ENCODE peak calls at places on chromosomes 4 and X, in six cellular contexts. E is upper lobe of right lung, S is body of pancreas, Y is osteoblast, I is BE2C, W is tibial artery. C is an unnamed sample.

GRCh38 chr4:131052646-131053045 is 1956.7 kb downstream of the C4orf33 start:
- DNase-seq in I (no peak), Y (no peak), S (no peak), E (no peak), W (no peak), C (no peak)

GRCh38 chrX:16883487-16883804 is 13.3 kb upstream of the RBBP7 start:
- DNase-seq in Y (no peak), I (no peak), W (no peak), E (no peak), S (no peak), C (no peak)

GRCh38 chr4:8747896-8748575 is 123.6 kb downstream of the HMX1 start:
- DNase-seq in S (no peak), W (peak; percentile 10), E (peak; percentile 55), Y (peak; percentile 23), I (no peak), C (peak; percentile 27)

GRCh38 chrX:76172325-76172887 is 456 bp upstream of the PBDC1 start:
- DNase-seq in Y (no peak), E (no peak), I (no peak), W (peak; percentile 17), S (no peak), C (no peak)

GRCh38 chrX:23742174-23742692 is 843 bp downstream of the ACOT9 start:
- DNase-seq in S (peak; percentile 58), W (peak; percentile 28), I (peak; percentile 60), Y (peak; percentile 75), E (no peak), C (peak; percentile 80)

GRCh38 chrX:114924846-114925245 is 92.6 kb downstream of the IL13RA2 start:
- DNase-seq in E (no peak), Y (no peak), I (no peak), S (no peak), W (no peak), C (no peak)

GRCh38 chrX:123171781-123172180 is 12.3 kb upstream of the GRIA3 start:
- DNase-seq in Y (no peak), I (no peak), S (no peak), W (no peak), E (no peak), C (no peak)

GRCh38 chr4:174120446-174121142 is 162.9 kb downstream of the FBXO8 start:
- DNase-seq in I (peak; percentile 78), E (no peak), Y (peak; percentile 49), W (peak; percentile 32), S (peak; percentile 41), C (peak; percentile 20)

GRCh38 chr4:106017975-106018374 is 122.7 kb downstream of the NPNT start:
- DNase-seq in I (no peak), E (no peak), W (no peak), Y (no peak), S (no peak), C (no peak)

GRCh38 chr4:53322696-53323095 is 43.2 kb downstream of the SCFD2 start:
- DNase-seq in I (no peak), Y (no peak), S (no peak), W (no peak), E (no peak), C (no peak)

GRCh38 chr4:41222259-41222658 is 7.9 kb upstream of the APBB2 start:
- DNase-seq in W (no peak), Y (no peak), E (no peak), I (no peak), S (no peak), C (no peak)

GRCh38 chr4:5045099-5045498 is 6.2 kb upstream of the STK32B start:
- DNase-seq in W (peak; percentile 55), I (no peak), E (no peak), Y (no peak), S (no peak), C (no peak)

GRCh38 chr4:102007959-102008425 is 217.5 kb downstream of the BANK1 start:
- DNase-seq in S (no peak), W (no peak), Y (no peak), I (no peak), E (no peak), C (no peak)

GRCh38 chr4:129929052-129929451 is 833.1 kb downstream of the C4orf33 start:
- DNase-seq in S (no peak), W (no peak), I (peak; percentile 51), Y (no peak), E (no peak), C (no peak)

GRCh38 chrX:41923925-41924693 is 755 bp upstream of the CASK start:
- DNase-seq in E (no peak), I (peak; percentile 24), W (peak; percentile 21), S (peak; percentile 53), Y (peak; percentile 82), C (no peak)

GRCh38 chrX:107272431-107272921 is 66.1 kb downstream of the DNAAF6 start:
- DNase-seq in W (no peak), I (no peak), Y (no peak), E (no peak), S (peak; percentile 43), C (no peak)
- H3K4me3 ChIP-seq in W (no peak overlapping the region), I (no peak overlapping the region), Y (no peak overlapping the region), E (no peak overlapping the region), S (no peak overlapping the region), C (no peak overlapping the region)

DNA sequence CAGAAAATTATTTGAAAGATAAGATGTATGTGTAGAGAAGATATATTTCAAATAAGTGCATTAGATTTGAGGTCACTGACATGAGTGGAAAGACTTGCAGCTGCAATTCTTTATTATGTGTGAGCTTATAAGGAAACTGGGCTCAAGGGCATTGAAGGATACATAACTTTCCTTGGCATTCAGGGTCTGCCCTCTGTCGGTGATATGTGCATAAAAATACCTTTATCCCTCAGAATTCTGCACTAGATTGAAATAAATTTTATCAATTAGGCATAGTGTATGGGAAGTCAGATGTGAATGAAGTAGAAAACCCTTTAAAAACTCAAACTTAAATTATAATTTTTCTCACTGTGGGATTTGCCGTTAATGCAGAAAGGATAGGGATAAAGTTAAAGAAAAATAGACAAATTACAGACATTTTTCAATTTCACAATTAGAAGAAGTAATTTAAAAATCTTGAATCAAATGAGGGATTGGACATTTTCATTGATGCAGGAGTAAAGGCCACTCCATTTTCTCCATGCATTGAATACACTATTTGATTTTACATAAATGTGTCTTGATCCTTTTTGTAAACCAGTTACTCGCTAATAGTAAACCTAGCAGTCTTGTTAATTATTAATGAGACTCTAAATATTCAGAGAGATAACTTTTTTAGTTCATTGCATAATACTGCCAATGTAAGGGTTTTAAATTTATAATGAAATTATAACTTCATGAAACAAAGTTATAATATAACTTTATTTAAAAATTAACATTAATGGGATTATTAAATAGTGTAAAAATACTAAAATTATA is 21.0 kb upstream of the ETNPPL start:
- DNase-seq in W (no peak), S (peak; percentile 24), E (no peak), Y (no peak), I (no peak), C (no peak)
- TF ChIP-seq CTCF in W (no peak), S (peak; percentile 34), E (no peak), Y (peak; percentile 33), I (peak; percentile 39), C (no peak)

GRCh38 chr4:158018090-158018808 is 154.6 kb downstream of the GASK1B start:
- DNase-seq in S (no peak), E (no peak), I (no peak), Y (no peak), W (no peak), C (no peak)

GRCh38 chr4:158018831-158019230 is 154.0 kb downstream of the GASK1B start:
- DNase-seq in Y (no peak), W (no peak), S (no peak), E (no peak), I (no peak), C (no peak)

GRCh38 chr4:158013858-158014257 is 159.0 kb downstream of the GASK1B start:
- DNase-seq in S (no peak), E (no peak), W (no peak), I (no peak), Y (no peak), C (no peak)

GRCh38 chr4:158016511-158016910 is 156.3 kb downstream of the GASK1B start:
- DNase-seq in E (no peak), W (no peak), S (no peak), I (no peak), Y (no peak), C (no peak)

GRCh38 chr4:158015241-158015640 is 157.6 kb downstream of the GASK1B start:
- DNase-seq in I (no peak), S (no peak), E (no peak), Y (peak; percentile 73), W (no peak), C (no peak)
- H3K4me1 ChIP-seq in I (no peaks in the 10 kb centered on the region), S (peaks cover 3% of the 10 kb centered on the region), E (no peaks in the 10 kb centered on the region), Y (peaks cover 44% of the 10 kb centered on the region), W (peaks cover 22% of the 10 kb centered on the region), C (peaks cover 3% of the 10 kb centered on the region)

DNA sequence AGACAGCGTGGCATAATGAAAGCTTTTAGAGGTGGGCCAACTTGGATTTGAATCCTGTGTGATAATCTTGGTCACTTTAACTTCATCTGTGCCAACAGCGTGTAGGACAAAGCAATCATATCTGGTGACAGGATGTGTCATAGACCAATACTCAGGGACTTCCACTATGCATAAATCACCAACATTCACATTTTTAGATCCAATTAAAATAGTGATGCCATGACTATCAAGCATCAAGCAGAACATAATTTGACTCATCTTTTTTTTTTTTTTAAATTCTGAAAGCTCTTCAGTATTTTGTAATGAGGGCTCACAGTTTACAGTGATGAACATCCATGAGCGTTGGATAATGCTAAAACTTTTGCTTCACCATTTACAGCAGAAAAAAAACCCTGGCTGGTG is 27.3 kb upstream of the RAPGEF2 start:
- DNase-seq in W (no peak), E (no peak), Y (peak; percentile 63), S (no peak), I (no peak), C (no peak)
- H3K4me3 ChIP-seq in W (no peak overlapping the region), E (no peak overlapping the region), Y (no peak overlapping the region), S (no peak overlapping the region), I (no peak overlapping the region), C (no peak overlapping the region)

DNA sequence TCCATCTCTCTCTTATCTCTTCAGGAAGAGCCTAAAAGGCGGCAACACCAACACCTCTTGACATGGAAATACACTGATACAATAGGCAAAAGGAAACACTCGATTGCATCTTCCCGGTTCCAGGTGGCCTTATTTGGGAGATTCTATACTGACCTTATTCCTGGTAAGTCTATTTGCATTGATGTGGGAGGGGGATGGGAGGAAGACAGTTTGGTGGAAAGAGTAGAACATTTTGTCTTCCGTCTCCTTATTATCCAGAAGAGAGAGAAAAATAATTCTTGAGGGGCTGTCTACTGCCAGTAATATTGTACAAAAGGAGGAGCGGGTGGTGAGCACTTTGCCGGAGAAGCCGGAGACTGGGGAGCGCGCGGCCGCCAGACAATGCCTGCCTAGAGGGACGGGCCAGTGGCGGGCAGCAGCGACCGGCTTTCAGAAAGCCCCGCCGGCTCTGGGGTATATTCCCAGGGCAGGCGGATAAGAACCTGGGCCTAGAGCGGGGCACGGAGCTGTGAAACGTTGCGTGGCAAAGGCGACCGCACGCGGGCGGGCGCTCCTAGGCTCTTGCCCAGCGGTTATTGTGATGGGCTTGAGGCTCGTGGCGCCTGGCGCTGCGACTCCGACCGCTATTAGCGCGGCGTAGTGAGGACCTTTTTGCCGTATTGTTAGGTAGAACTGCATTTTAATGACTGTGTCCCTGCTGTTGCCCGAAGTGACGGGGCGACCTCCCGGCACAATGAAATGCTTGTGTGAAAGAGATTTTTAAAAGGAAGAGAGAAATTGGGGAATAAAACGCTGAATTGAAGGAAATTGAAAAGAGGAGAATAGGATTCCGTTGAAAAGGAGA is 520 bp downstream of the PRDM8 start:
- DNase-seq in I (peak; percentile 60), S (no peak), E (peak; percentile 64), W (peak; percentile 34), Y (peak; percentile 81), C (no peak)
- TF ChIP-seq CTCF in I (no peak), S (no peak), E (no peak), W (no peak), Y (no peak), C (no peak)

C was measured in psoas muscle.